ENCODE peak calls at places on chromosomes 16 and 17, in seven cellular contexts. M is H9, L is EH, V is PC-3, Q is thoracic aorta, X is H1, S is KG1. F is an unnamed sample.

GRCh38 chr17:70230883-70231282 is 61.6 kb downstream of the KCNJ2 start:
- DNase-seq in V (no peak), M (no peak), L (no peak), X (no peak), Q (no peak), S (no peak), F (no peak)

GRCh38 chr17:929547-929946 is 50.0 kb downstream of the NXN start:
- DNase-seq in L (no peak), V (no peak), M (no peak), Q (no peak), X (no peak), S (no peak), F (no peak)

GRCh38 chr16:88831838-88832237 is 20.1 kb upstream of the APRT start:
- DNase-seq in M (no peak), L (no peak), S (no peak), X (no peak), Q (no peak), V (no peak), F (no peak)

GRCh38 chr17:42165751-42166150 is 11.0 kb upstream of the RAB5C start:
- DNase-seq in M (no peak), V (no peak), S (no peak), L (no peak), Q (no peak), X (no peak), F (no peak)

GRCh38 chr16:77403732-77404131 is 31.1 kb downstream of the ADAMTS18 start:
- DNase-seq in Q (no peak), S (no peak), M (no peak), X (no peak), L (no peak), V (no peak), F (no peak)

GRCh38 chr16:88282221-88283041 is 100.3 kb upstream of the ZNF469 start:
- DNase-seq in Q (no peak), M (no peak), S (no peak), L (peak; percentile 62), V (no peak), X (no peak), F (no peak)

GRCh38 chr17:8222380-8222629 is 11.9 kb upstream of the AURKB start:
- DNase-seq in L (no peak), X (no peak), V (no peak), M (no peak), Q (no peak), S (no peak), F (no peak)

GRCh38 chr17:78358538-78359215 is 1.2 kb downstream of the SOCS3 start:
- DNase-seq in X (no peak), L (peak; percentile 56), M (peak; percentile 59), S (no peak), Q (no peak), V (no peak), F (no peak)

GRCh38 chr16:58339452-58339938 is 44.7 kb upstream of the PRSS54 start:
- DNase-seq in Q (no peak), V (peak; percentile 50), S (no peak), X (no peak), M (peak; percentile 67), L (peak; percentile 30), F (no peak)

GRCh38 chr17:9370464-9370863 is 205.2 kb downstream of the STX8 start:
- DNase-seq in L (peak; percentile 56), X (no peak), Q (no peak), S (no peak), V (peak; percentile 7), M (no peak), F (no peak)

GRCh38 chr17:79504181-79504605 is 106.7 kb downstream of the RBFOX3 start:
- DNase-seq in S (no peak), M (no peak), X (no peak), L (no peak), V (peak; percentile 11), Q (no peak), F (no peak)

GRCh38 chr17:49546546-49547535 is 28.8 kb upstream of the NXPH3 start:
- DNase-seq in L (no peak), Q (no peak), V (no peak), S (no peak), M (peak; percentile 35), X (no peak), F (peak; percentile 52)

GRCh38 chr16:58421529-58421928 is 29.3 kb downstream of the GINS3 start:
- DNase-seq in M (no peak), Q (no peak), V (peak; percentile 82), S (no peak), X (no peak), L (peak; percentile 34), F (no peak)

GRCh38 chr16:11390573-11391495 is 45.6 kb downstream of the RMI2 start:
- DNase-seq in X (no peak), S (no peak), Q (no peak), V (no peak), L (peak; percentile 18), M (no peak), F (no peak)

GRCh38 chr17:40283662-40284061 is 4.0 kb upstream of the CDC6 start:
- DNase-seq in M (no peak), X (no peak), Q (no peak), L (peak; percentile 96), V (peak; percentile 87), S (no peak), F (no peak)

GRCh38 chr16:68416057-68417046 is 32.0 kb downstream of the SMPD3 start:
- DNase-seq in S (no peak), Q (no peak), L (no peak), M (no peak), V (peak; percentile 47), X (no peak), F (no peak)

GRCh38 chr17:30021708-30022317 is 80.4 kb downstream of the EFCAB5 start:
- DNase-seq in M (no peak), X (no peak), S (peak; percentile 5), V (peak; percentile 54), L (peak; percentile 65), Q (no peak), F (no peak)

GRCh38 chr17:56679148-56679766 is 85.8 kb downstream of the NOG start:
- DNase-seq in Q (no peak), V (peak; percentile 68), M (no peak), L (peak; percentile 50), X (no peak), S (peak; percentile 36), F (no peak)

GRCh38 chr17:48960834-48961515 is 7.4 kb downstream of the GIP start:
- DNase-seq in M (peak; percentile 66), S (no peak), V (no peak), Q (no peak), L (no peak), X (peak; percentile 65), F (no peak)

GRCh38 chr17:77354721-77355455 is 214.1 kb downstream of the SEC14L1 start:
- DNase-seq in Q (no peak), M (peak; percentile 36), S (no peak), V (peak; percentile 38), L (peak; percentile 99), X (no peak), F (peak; percentile 70)

GRCh38 chr17:21162394-21162775 is 35.6 kb downstream of the DHRS7B start:
- DNase-seq in X (no peak), V (no peak), M (no peak), S (no peak), L (no peak), Q (no peak), F (no peak)

GRCh38 chr16:12588510-12588909 is 215.2 kb downstream of the CPPED1 start:
- DNase-seq in Q (no peak), V (no peak), S (no peak), L (no peak), X (no peak), M (no peak), F (no peak)

GRCh38 chr17:77442976-77443742 is 302.4 kb downstream of the SEC14L1 start:
- DNase-seq in X (no peak), V (no peak), M (no peak), Q (no peak), L (peak; percentile 36), S (no peak), F (no peak)

GRCh38 chr17:4161560-4162221 is 18.7 kb downstream of the CYB5D2 start:
- DNase-seq in V (peak; percentile 44), X (no peak), M (no peak), L (peak; percentile 55), Q (no peak), S (no peak), F (no peak)

GRCh38 chr16:69083306-69083941 is 22.0 kb upstream of the HAS3 start:
- DNase-seq in X (no peak), S (no peak), L (no peak), V (no peak), M (peak; percentile 60), Q (no peak), F (no peak)

GRCh38 chr17:51128089-51128488 is 7.4 kb upstream of the SPAG9 start:
- DNase-seq in Q (no peak), M (peak; percentile 39), S (no peak), X (no peak), L (peak; percentile 32), V (no peak), F (no peak)

GRCh38 chr16:67430504-67431076 is 331 bp upstream of the HSD11B2 start:
- DNase-seq in V (peak; percentile 52), X (peak; percentile 77), S (no peak), M (no peak), L (no peak), Q (no peak), F (no peak)

GRCh38 chr17:75762513-75763268 is 2.3 kb downstream of the GALK1 start:
- DNase-seq in M (no peak), S (no peak), V (no peak), X (no peak), L (no peak), Q (no peak), F (no peak)

GRCh38 chr16:11621920-11622651 is 35.4 kb upstream of the LITAF start:
- DNase-seq in M (no peak), S (no peak), V (no peak), L (peak; percentile 29), X (no peak), Q (no peak), F (no peak)

GRCh38 chr17:21467196-21467595 is 91.0 kb downstream of the KCNJ12 start:
- DNase-seq in Q (no peak), M (no peak), X (no peak), L (no peak), V (no peak), S (no peak), F (no peak)

GRCh38 chr17:13332207-13332606 is 269.5 kb downstream of the HS3ST3A1 start:
- DNase-seq in S (no peak), L (no peak), V (no peak), M (no peak), X (no peak), Q (no peak), F (no peak)

GRCh38 chr16:23528635-23529016 is 18.3 kb upstream of the GGA2 start:
- DNase-seq in Q (no peak), V (no peak), S (no peak), X (no peak), L (no peak), M (no peak), F (no peak)

GRCh38 chr17:68459030-68459376 is 1.7 kb upstream of the WIPI1 start:
- DNase-seq in S (no peak), Q (no peak), L (no peak), M (no peak), V (no peak), X (no peak), F (no peak)

GRCh38 chr17:78089557-78090281 is 38.8 kb downstream of the TMC6 start:
- DNase-seq in Q (no peak), X (no peak), S (no peak), M (no peak), V (no peak), L (no peak), F (no peak)

GRCh38 chr16:85309656-85310587 is 197.7 kb upstream of the CIBAR2 start:
- DNase-seq in V (no peak), X (no peak), M (peak; percentile 61), L (no peak), S (peak; percentile 71), Q (no peak), F (no peak)

GRCh38 chr16:4828567-4829320 is 18.3 kb downstream of the GLYR1 start:
- DNase-seq in S (no peak), M (no peak), L (peak; percentile 46), X (no peak), Q (no peak), V (no peak), F (no peak)

GRCh38 chr17:74961657-74962360 is 10.8 kb downstream of the HID1 start:
- DNase-seq in S (peak; percentile 31), M (peak; percentile 95), V (peak; percentile 95), Q (peak; percentile 75), X (peak; percentile 97), L (peak; percentile 85), F (peak; percentile 96)